ENCODE peak calls at places on chromosome 15, in four cellular contexts. K is HCT116, E is K562, W is H1. I is an unnamed sample.

GRCh38 chr15:70328137-70329115 is 230.7 kb upstream of the TLE3 start:
- DNase-seq in K (no peak), E (no peak), W (no peak), I (no peak)

GRCh38 chr15:69225355-69226027 is 65.1 kb downstream of the GLCE start:
- DNase-seq in K (peak), E (peak), W (no peak), I (peak)

GRCh38 chr15:60372756-60373155 is 25.0 kb downstream of the ANXA2 start:
- DNase-seq in K (no peak), E (no peak), W (no peak), I (no peak)

GRCh38 chr15:62453356-62453755 is 288.3 kb upstream of the C2CD4B start:
- DNase-seq in K (no peak), E (no peak), W (no peak), I (no peak)

GRCh38 chr15:101651753-101652097 is 456 bp downstream of the TM2D3 start:
- DNase-seq in K (no peak), E (peak), W (no peak), I (peak)

GRCh38 chr15:75145027-75145841 is 56.4 kb upstream of the C15orf39 start:
- DNase-seq in K (no peak), E (no peak), W (no peak), I (peak)

GRCh38 chr15:97708252-97708651 is 252.3 kb upstream of the ARRDC4 start:
- DNase-seq in K (no peak), E (no peak), W (no peak), I (no peak)

GRCh38 chr15:56964182-56964581 is 45.7 kb downstream of the TCF12 start:
- DNase-seq in K (no peak), E (no peak), W (no peak), I (no peak)

GRCh38 chr15:53072077-53072476 is 281.9 kb upstream of the ONECUT1 start:
- DNase-seq in K (peak), E (peak), W (peak), I (peak)

GRCh38 chr15:50145451-50145872 is 26.4 kb upstream of the ATP8B4 start:
- DNase-seq in K (peak), E (peak), W (no peak), I (peak)

GRCh38 chr15:78216276-78217229 is 17.8 kb downstream of the ACSBG1 start:
- DNase-seq in K (no peak), E (no peak), W (no peak), I (no peak)

GRCh38 chr15:68432665-68433064 is 702 bp upstream of the ITGA11 start:
- DNase-seq in K (no peak), E (no peak), W (no peak), I (no peak)

GRCh38 chr15:73323374-73323955 is 45.3 kb downstream of the HCN4 start:
- DNase-seq in K (no peak), E (no peak), W (no peak), I (no peak)
- TF ChIP-seq FOSL1 in K (no peak), E (no peak), W (no peak), I (no peak)

GRCh38 chr15:30924353-30924752 is 20.6 kb downstream of the FAN1 start:
- DNase-seq in K (no peak), E (no peak), W (no peak), I (no peak)
- TF ChIP-seq FOSL1 in K (no peak), E (no peak), W (no peak), I (no peak)

GRCh38 chr15:39594764-39595620 is 14.1 kb downstream of the THBS1 start:
- DNase-seq in K (no peak), E (no peak), W (no peak), I (no peak)
- TF ChIP-seq FOSL1 in K (no peak), E (no peak), W (no peak), I (no peak)

GRCh38 chr15:64164436-64164835 is 1.6 kb upstream of the PPIB start:
- DNase-seq in K (no peak), E (no peak), W (no peak), I (no peak)
- TF ChIP-seq FOSL1 in K (no peak), E (no peak), W (no peak), I (no peak)

DNA sequence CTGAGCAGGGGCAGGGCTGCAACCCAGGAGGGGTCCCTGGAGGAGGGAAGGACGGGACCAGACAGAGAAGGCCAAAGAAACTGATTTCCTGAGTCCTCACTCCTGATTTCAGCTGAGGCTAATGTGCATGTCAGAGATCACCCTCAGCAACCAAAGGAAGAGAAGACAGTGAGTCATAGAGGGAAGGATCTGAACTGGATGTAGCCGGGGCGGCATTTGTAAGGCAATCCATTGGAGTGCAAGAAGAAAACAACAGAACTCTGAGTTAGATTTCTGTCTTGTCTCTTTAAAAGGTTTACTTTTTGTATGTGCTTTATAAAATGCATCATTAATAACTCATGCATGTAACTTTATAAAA is 105.3 kb upstream of the AGBL1 start:
- DNase-seq in K (no peak), E (no peak), W (no peak), I (no peak)
- TF ChIP-seq FOSL1 in K (no peak), E (no peak), W (no peak), I (no peak)

GRCh38 chr15:82647835-82648256 is 683 bp upstream of the CPEB1 start:
- DNase-seq in K (no peak), E (peak), W (no peak), I (no peak)
- TF ChIP-seq FOSL1 in K (no peak), E (peak), W (no peak), I (no peak)

I was measured in HepG2.